ENCODE peak calls at places on chromosomes 4 and X, in ten cellular contexts. One of them, this sample, is unnamed.

GRCh38 chr4:155906554-155907247 is 3.2 kb downstream of the TDO2 start:
- DNase-seq in IMR-90: peak
- DNase-seq in fibroblast of lung: peak
- DNase-seq in choroid plexus epithelial cell: peak
- DNase-seq in OCI-LY7: no peak
- DNase-seq in SK-N-SH: no peak
- DNase-seq in fibroblast of the aortic adventitia: peak
- DNase-seq in GM06990: no peak
- DNase-seq in right lobe of liver: no peak
- DNase-seq in K562: no peak
- DNase-seq in this sample: peak

GRCh38 chr4:2069161-2069971 is 10.2 kb downstream of the NAT8L start:
- DNase-seq in IMR-90: no peak
- DNase-seq in fibroblast of lung: no peak
- DNase-seq in choroid plexus epithelial cell: no peak
- DNase-seq in OCI-LY7: no peak
- DNase-seq in SK-N-SH: peak
- DNase-seq in fibroblast of the aortic adventitia: no peak
- DNase-seq in GM06990: no peak
- DNase-seq in right lobe of liver: no peak
- DNase-seq in K562: no peak
- DNase-seq in this sample: no peak

GRCh38 chr4:151218343-151218742 is 58.6 kb upstream of the PRSS48 start:
- DNase-seq in IMR-90: peak
- DNase-seq in fibroblast of lung: peak
- DNase-seq in choroid plexus epithelial cell: peak
- DNase-seq in OCI-LY7: no peak
- DNase-seq in SK-N-SH: no peak
- DNase-seq in fibroblast of the aortic adventitia: peak
- DNase-seq in GM06990: no peak
- DNase-seq in right lobe of liver: no peak
- DNase-seq in K562: no peak
- DNase-seq in this sample: peak

GRCh38 chrX:64206556-64207162 is 1.2 kb upstream of the AMER1 start:
- DNase-seq in IMR-90: peak
- DNase-seq in fibroblast of lung: peak
- DNase-seq in choroid plexus epithelial cell: peak
- DNase-seq in OCI-LY7: peak
- DNase-seq in SK-N-SH: no peak
- DNase-seq in fibroblast of the aortic adventitia: peak
- DNase-seq in GM06990: peak
- DNase-seq in right lobe of liver: peak
- DNase-seq in K562: no peak
- DNase-seq in this sample: no peak

GRCh38 chrX:100407784-100408642 is 2.1 kb downstream of the PCDH19 start:
- DNase-seq in IMR-90: no peak
- DNase-seq in fibroblast of lung: no peak
- DNase-seq in choroid plexus epithelial cell: no peak
- DNase-seq in OCI-LY7: no peak
- DNase-seq in SK-N-SH: no peak
- DNase-seq in fibroblast of the aortic adventitia: no peak
- DNase-seq in GM06990: no peak
- DNase-seq in right lobe of liver: no peak
- DNase-seq in K562: no peak
- DNase-seq in this sample: no peak

GRCh38 chr4:53783208-53783859 is 192.0 kb upstream of the LNX1 start:
- DNase-seq in IMR-90: no peak
- DNase-seq in fibroblast of lung: no peak
- DNase-seq in choroid plexus epithelial cell: no peak
- DNase-seq in OCI-LY7: no peak
- DNase-seq in SK-N-SH: no peak
- DNase-seq in fibroblast of the aortic adventitia: peak
- DNase-seq in GM06990: no peak
- DNase-seq in right lobe of liver: no peak
- DNase-seq in K562: no peak
- DNase-seq in this sample: no peak

GRCh38 chrX:292900-293897 is 12.0 kb downstream of the PLCXD1 start:
- DNase-seq in IMR-90: no peak
- DNase-seq in fibroblast of lung: no peak
- DNase-seq in choroid plexus epithelial cell: no peak
- DNase-seq in OCI-LY7: no peak
- DNase-seq in SK-N-SH: no peak
- DNase-seq in fibroblast of the aortic adventitia: no peak
- DNase-seq in GM06990: no peak
- DNase-seq in right lobe of liver: no peak
- DNase-seq in K562: no peak
- DNase-seq in this sample: no peak

GRCh38 chrX:68894513-68895338 is 65.9 kb downstream of the EFNB1 start:
- DNase-seq in IMR-90: peak
- DNase-seq in fibroblast of lung: peak
- DNase-seq in choroid plexus epithelial cell: peak
- DNase-seq in OCI-LY7: no peak
- DNase-seq in SK-N-SH: peak
- DNase-seq in fibroblast of the aortic adventitia: peak
- DNase-seq in GM06990: no peak
- DNase-seq in right lobe of liver: peak
- DNase-seq in K562: peak
- DNase-seq in this sample: peak

GRCh38 chr4:126986828-126987227 is 645.9 kb upstream of the INTU start:
- DNase-seq in IMR-90: peak
- DNase-seq in fibroblast of lung: peak
- DNase-seq in choroid plexus epithelial cell: peak
- DNase-seq in OCI-LY7: no peak
- DNase-seq in SK-N-SH: no peak
- DNase-seq in fibroblast of the aortic adventitia: peak
- DNase-seq in GM06990: no peak
- DNase-seq in right lobe of liver: no peak
- DNase-seq in K562: no peak
- DNase-seq in this sample: peak

GRCh38 chr4:4880492-4880891 is 21.0 kb downstream of the MSX1 start:
- DNase-seq in IMR-90: no peak
- DNase-seq in fibroblast of lung: no peak
- DNase-seq in choroid plexus epithelial cell: peak
- DNase-seq in OCI-LY7: peak
- DNase-seq in SK-N-SH: no peak
- DNase-seq in fibroblast of the aortic adventitia: no peak
- DNase-seq in GM06990: no peak
- DNase-seq in right lobe of liver: no peak
- DNase-seq in K562: no peak
- DNase-seq in this sample: no peak

GRCh38 chrX:40009462-40009851 is 88.3 kb downstream of the BCOR start:
- DNase-seq in IMR-90: no peak
- DNase-seq in fibroblast of lung: no peak
- DNase-seq in choroid plexus epithelial cell: peak
- DNase-seq in OCI-LY7: no peak
- DNase-seq in SK-N-SH: no peak
- DNase-seq in fibroblast of the aortic adventitia: no peak
- DNase-seq in GM06990: no peak
- DNase-seq in right lobe of liver: peak
- DNase-seq in K562: no peak
- DNase-seq in this sample: no peak
- H3K4me3 ChIP-seq in IMR-90: no peak
- H3K4me3 ChIP-seq in fibroblast of lung: no peak
- H3K4me3 ChIP-seq in choroid plexus epithelial cell: peak
- H3K4me3 ChIP-seq in OCI-LY7: no peak
- H3K4me3 ChIP-seq in SK-N-SH: no peak
- H3K4me3 ChIP-seq in fibroblast of the aortic adventitia: no peak
- H3K4me3 ChIP-seq in GM06990: no peak
- H3K4me3 ChIP-seq in right lobe of liver: no peak
- H3K4me3 ChIP-seq in K562: no peak
- H3K4me3 ChIP-seq in this sample: no peak

GRCh38 chrX:110208092-110208491 is 109.8 kb downstream of the AMMECR1 start:
- DNase-seq in IMR-90: no peak
- DNase-seq in fibroblast of lung: no peak
- DNase-seq in choroid plexus epithelial cell: no peak
- DNase-seq in OCI-LY7: no peak
- DNase-seq in SK-N-SH: no peak
- DNase-seq in fibroblast of the aortic adventitia: no peak
- DNase-seq in GM06990: no peak
- DNase-seq in right lobe of liver: no peak
- DNase-seq in K562: no peak
- DNase-seq in this sample: no peak

GRCh38 chrX:110210417-110211139 is 107.3 kb downstream of the AMMECR1 start:
- DNase-seq in IMR-90: peak
- DNase-seq in fibroblast of lung: peak
- DNase-seq in choroid plexus epithelial cell: peak
- DNase-seq in OCI-LY7: no peak
- DNase-seq in SK-N-SH: no peak
- DNase-seq in fibroblast of the aortic adventitia: peak
- DNase-seq in GM06990: no peak
- DNase-seq in right lobe of liver: no peak
- DNase-seq in K562: no peak
- DNase-seq in this sample: peak

GRCh38 chrX:110201799-110202198 is 116.1 kb downstream of the AMMECR1 start:
- DNase-seq in IMR-90: no peak
- DNase-seq in fibroblast of lung: no peak
- DNase-seq in choroid plexus epithelial cell: no peak
- DNase-seq in OCI-LY7: no peak
- DNase-seq in SK-N-SH: no peak
- DNase-seq in fibroblast of the aortic adventitia: peak
- DNase-seq in GM06990: no peak
- DNase-seq in right lobe of liver: no peak
- DNase-seq in K562: no peak
- DNase-seq in this sample: no peak

DNA sequence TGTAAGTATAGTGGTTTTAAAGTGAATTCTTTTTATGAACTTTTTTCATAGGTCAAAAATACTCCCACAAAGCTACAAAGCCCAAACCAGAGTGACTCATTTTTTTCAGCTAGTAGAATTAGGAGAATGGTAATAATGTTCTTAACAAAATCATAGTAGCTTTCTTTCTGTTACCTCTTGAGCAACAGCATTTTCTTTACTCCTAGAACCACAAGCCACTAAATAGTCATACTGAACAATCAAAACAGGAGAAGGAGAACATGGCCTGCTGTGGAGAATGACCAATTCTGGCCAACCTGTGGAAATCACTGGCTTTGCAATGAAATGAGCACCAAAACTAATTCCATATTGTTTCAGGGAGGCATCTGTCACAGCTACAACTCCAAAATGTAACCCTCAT is 112.9 kb downstream of the AMMECR1 start:
- DNase-seq in IMR-90: peak
- DNase-seq in fibroblast of lung: peak
- DNase-seq in choroid plexus epithelial cell: peak
- DNase-seq in OCI-LY7: no peak
- DNase-seq in SK-N-SH: no peak
- DNase-seq in fibroblast of the aortic adventitia: peak
- DNase-seq in GM06990: no peak
- DNase-seq in right lobe of liver: no peak
- DNase-seq in K562: no peak
- DNase-seq in this sample: peak
- TF ChIP-seq CTCF in IMR-90: no peak
- TF ChIP-seq CTCF in fibroblast of lung: no peak
- TF ChIP-seq CTCF in choroid plexus epithelial cell: no peak
- TF ChIP-seq CTCF in OCI-LY7: no peak
- TF ChIP-seq CTCF in SK-N-SH: no peak
- TF ChIP-seq CTCF in fibroblast of the aortic adventitia: no peak
- TF ChIP-seq CTCF in GM06990: no peak
- TF ChIP-seq CTCF in right lobe of liver: no peak
- TF ChIP-seq CTCF in K562: no peak
- TF ChIP-seq CTCF in this sample: no peak

DNA sequence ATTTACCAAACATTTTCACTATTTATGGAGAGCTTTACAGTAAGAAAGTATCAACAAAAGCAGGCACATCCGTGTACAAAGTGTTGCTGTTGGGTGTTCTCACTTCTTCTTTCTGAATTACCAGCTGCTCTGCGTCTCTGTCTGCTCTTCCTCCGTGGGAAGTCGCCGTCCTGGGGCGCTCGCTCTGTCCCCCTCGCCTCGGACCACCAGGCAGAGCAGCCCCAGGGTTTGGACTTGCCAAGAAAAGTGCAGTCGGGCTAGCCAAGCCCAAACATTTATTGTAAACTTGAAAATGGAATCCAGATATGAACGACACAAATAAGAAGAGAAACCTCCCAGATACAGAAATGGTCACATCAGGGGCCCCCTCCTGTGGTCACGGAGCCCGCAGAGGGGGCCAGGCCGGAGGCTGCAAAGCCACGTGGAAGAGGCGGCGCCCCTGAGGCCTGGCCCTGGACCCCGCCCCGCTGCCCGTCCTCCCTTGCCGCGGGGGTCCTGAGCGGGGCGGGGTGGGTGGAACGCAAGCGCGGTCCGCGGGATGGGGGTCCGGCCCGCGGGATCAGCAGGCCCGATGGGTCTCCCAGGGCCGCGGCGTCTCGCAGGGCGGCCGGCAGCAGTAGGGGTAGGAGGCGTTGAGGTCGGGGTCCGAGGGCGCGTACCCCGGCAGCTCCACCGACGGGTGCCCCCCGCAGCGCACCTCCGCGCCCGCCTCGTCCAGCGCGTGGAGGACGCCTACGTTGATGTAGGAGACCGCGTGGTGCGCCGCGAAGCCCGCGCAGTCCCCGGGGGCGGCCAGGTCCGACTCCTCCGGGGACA is 1.5 kb downstream of the TMEM271 start:
- DNase-seq in IMR-90: no peak
- DNase-seq in fibroblast of lung: no peak
- DNase-seq in choroid plexus epithelial cell: no peak
- DNase-seq in OCI-LY7: no peak
- DNase-seq in SK-N-SH: no peak
- DNase-seq in fibroblast of the aortic adventitia: no peak
- DNase-seq in GM06990: no peak
- DNase-seq in right lobe of liver: no peak
- DNase-seq in K562: no peak
- DNase-seq in this sample: no peak
- H3K4me3 ChIP-seq in IMR-90: no peak
- H3K4me3 ChIP-seq in fibroblast of lung: no peak
- H3K4me3 ChIP-seq in choroid plexus epithelial cell: no peak
- H3K4me3 ChIP-seq in OCI-LY7: no peak
- H3K4me3 ChIP-seq in SK-N-SH: no peak
- H3K4me3 ChIP-seq in fibroblast of the aortic adventitia: no peak
- H3K4me3 ChIP-seq in GM06990: no peak
- H3K4me3 ChIP-seq in right lobe of liver: no peak
- H3K4me3 ChIP-seq in K562: no peak
- H3K4me3 ChIP-seq in this sample: no peak

DNA sequence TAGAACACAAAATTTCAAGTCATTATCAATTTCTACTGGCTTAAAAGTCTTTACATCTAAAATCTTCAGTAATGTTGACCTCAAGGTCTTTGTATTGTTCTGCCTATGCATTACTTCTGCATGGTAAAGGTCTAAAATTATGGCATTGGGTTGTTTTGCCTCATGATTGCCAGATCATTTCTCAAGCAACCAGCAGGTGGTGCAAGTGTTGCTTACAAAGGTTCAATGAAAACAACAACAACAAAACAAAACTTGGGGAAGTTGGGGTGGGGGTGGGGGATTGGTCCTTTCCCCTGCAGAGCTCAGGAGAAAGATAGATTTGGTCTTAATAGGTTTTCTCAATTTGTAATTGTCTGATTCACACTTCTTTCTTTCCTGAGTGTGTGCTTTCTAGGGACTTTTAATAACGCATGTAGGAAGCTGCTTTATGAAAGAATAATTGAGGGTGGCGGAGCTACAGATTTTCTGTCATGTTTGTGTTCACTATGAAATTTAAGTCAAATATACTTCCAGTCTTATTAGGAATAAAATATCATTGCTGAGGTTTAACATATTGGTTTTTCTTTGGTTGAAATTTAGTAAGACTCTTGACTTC is 145.1 kb downstream of the COL4A5 start:
- DNase-seq in IMR-90: no peak
- DNase-seq in fibroblast of lung: no peak
- DNase-seq in choroid plexus epithelial cell: peak
- DNase-seq in OCI-LY7: peak
- DNase-seq in SK-N-SH: peak
- DNase-seq in fibroblast of the aortic adventitia: no peak
- DNase-seq in GM06990: peak
- DNase-seq in right lobe of liver: no peak
- DNase-seq in K562: peak
- DNase-seq in this sample: no peak
- TF ChIP-seq CTCF in IMR-90: peak
- TF ChIP-seq CTCF in fibroblast of lung: no peak
- TF ChIP-seq CTCF in choroid plexus epithelial cell: peak
- TF ChIP-seq CTCF in OCI-LY7: peak
- TF ChIP-seq CTCF in SK-N-SH: peak
- TF ChIP-seq CTCF in fibroblast of the aortic adventitia: peak
- TF ChIP-seq CTCF in GM06990: peak
- TF ChIP-seq CTCF in right lobe of liver: peak
- TF ChIP-seq CTCF in K562: peak
- TF ChIP-seq CTCF in this sample: peak

This sample was measured in astrocyte of the spinal cord.